ENCODE peak calls at places on chromosomes 13 and 19, in six cellular contexts. O is IMR-90; U is activated CD4-positive, CD25-positive, alpha-beta regulatory T cell; J is iris pigment epithelial cell; D is EL; V is frontal cortex. Q is an unnamed sample.

GRCh38 chr13:113160983-113161382 is 2.5 kb downstream of the PROZ start:
- DNase-seq in O (no peak), D (no peak), U (no peak), V (no peak), J (no peak), Q (no peak)

GRCh38 chr13:43664700-43665191 is 122.0 kb downstream of the ENOX1 start:
- DNase-seq in D (peak), U (no peak), J (peak), V (no peak), O (peak), Q (peak)

GRCh38 chr13:94256671-94257070 is 222.8 kb downstream of the DCT start:
- DNase-seq in U (no peak), J (no peak), O (no peak), D (no peak), V (no peak), Q (no peak)

GRCh38 chr13:78258304-78258703 is 339.7 kb upstream of the EDNRB start:
- DNase-seq in O (no peak), U (no peak), D (no peak), V (no peak), J (no peak), Q (no peak)

GRCh38 chr13:43767351-43767901 is 19.3 kb downstream of the ENOX1 start:
- DNase-seq in V (no peak), D (no peak), O (no peak), J (peak), U (no peak), Q (no peak)

GRCh38 chr19:15180451-15181390 is 20.1 kb downstream of the NOTCH3 start:
- DNase-seq in D (no peak), U (no peak), O (no peak), V (no peak), J (no peak), Q (no peak)

GRCh38 chr13:59299584-59299983 is 864.1 kb downstream of the DIAPH3 start:
- DNase-seq in U (no peak), O (no peak), J (no peak), D (no peak), V (no peak), Q (no peak)

GRCh38 chr19:40612831-40613668 is 11.9 kb downstream of the LTBP4 start:
- DNase-seq in J (peak), O (no peak), V (no peak), D (peak), U (peak), Q (peak)

GRCh38 chr13:20714563-20715339 is 11.3 kb downstream of the IL17D start:
- DNase-seq in D (peak), V (no peak), J (no peak), U (no peak), O (peak), Q (no peak)

GRCh38 chr19:2888739-2889224 is 11.9 kb upstream of the ZNF57 start:
- DNase-seq in J (no peak), D (no peak), O (no peak), U (peak), V (no peak), Q (no peak)

GRCh38 chr19:29872224-29872731 is 60.5 kb downstream of the CCNE1 start:
- DNase-seq in J (no peak), V (peak), U (no peak), D (no peak), O (no peak), Q (peak)

GRCh38 chr19:5156231-5156986 is 184.2 kb downstream of the PTPRS start:
- DNase-seq in U (no peak), O (no peak), J (no peak), D (no peak), V (no peak), Q (no peak)

GRCh38 chr13:105240356-105240755 is 1295.1 kb downstream of the EFNB2 start:
- DNase-seq in U (no peak), J (no peak), D (no peak), V (no peak), O (no peak), Q (no peak)

GRCh38 chr19:16366433-16367268 is 42.0 kb downstream of the KLF2 start:
- DNase-seq in U (no peak), J (no peak), O (no peak), D (no peak), V (no peak), Q (no peak)

GRCh38 chr13:97429681-97430081 is 4.3 kb upstream of the RAP2A start:
- DNase-seq in U (no peak), V (no peak), D (peak), O (peak), J (peak), Q (peak)

GRCh38 chr13:24096659-24097058 is 63.9 kb upstream of the SPATA13 start:
- DNase-seq in D (no peak), V (no peak), U (no peak), J (no peak), O (no peak), Q (no peak)

GRCh38 chr19:14081797-14082674 is 3.5 kb downstream of the C19orf67 start:
- DNase-seq in O (peak), V (no peak), D (no peak), J (peak), U (no peak), Q (peak)

Q was measured in ELR.